ENCODE peak calls at places on chromosomes 3 and 15, in six cellular contexts. I is OCI-LY7, X is cardiac muscle cell, E is kidney, Y is IMR-90, P is SK-N-SH. S is an unnamed sample.

GRCh38 chr3:21138085-21138484 is 612.9 kb downstream of the ZNF385D start:
- DNase-seq in E (no peak), Y (no peak), P (no peak), X (no peak), I (no peak), S (no peak)

GRCh38 chr3:162295323-162295983 is 798.8 kb downstream of the OTOL1 start:
- DNase-seq in Y (peak; percentile 97), I (no peak), E (no peak), P (no peak), X (peak; percentile 56), S (peak; percentile 45)

GRCh38 chr3:152402698-152403456 is 134.1 kb downstream of the MBNL1 start:
- DNase-seq in I (no peak), Y (peak; percentile 24), P (no peak), E (no peak), X (no peak), S (no peak)

GRCh38 chr3:39038165-39038564 is 13.6 kb downstream of the SCN11A start:
- DNase-seq in E (no peak), P (no peak), X (peak; percentile 72), I (no peak), Y (peak; percentile 60), S (no peak)

GRCh38 chr15:58758141-58758540 is 8.6 kb upstream of the ADAM10 start:
- DNase-seq in P (peak; percentile 24), E (no peak), Y (peak; percentile 33), I (peak; percentile 22), X (peak; percentile 54), S (no peak)

GRCh38 chr15:44038801-44039200 is 156.3 kb downstream of the FRMD5 start:
- DNase-seq in I (no peak), X (no peak), Y (peak; percentile 66), P (no peak), E (no peak), S (peak; percentile 74)

GRCh38 chr15:69131362-69132215 is 28.8 kb upstream of the GLCE start:
- DNase-seq in X (no peak), Y (no peak), I (peak; percentile 16), E (no peak), P (no peak), S (no peak)

GRCh38 chr3:169152319-169152718 is 511.2 kb downstream of the MECOM start:
- DNase-seq in E (no peak), P (peak; percentile 26), I (no peak), Y (no peak), X (no peak), S (no peak)

GRCh38 chr3:13475871-13476590 is 4.1 kb upstream of the HDAC11 start:
- DNase-seq in P (no peak), X (no peak), Y (no peak), I (no peak), E (no peak), S (no peak)

GRCh38 chr15:82995938-82996337 is 9.9 kb downstream of the RAMAC start:
- DNase-seq in Y (peak; percentile 41), P (no peak), I (no peak), E (no peak), X (no peak), S (no peak)

GRCh38 chr3:14913926-14914776 is 33.2 kb upstream of the NR2C2 start:
- DNase-seq in E (no peak), I (no peak), Y (no peak), X (no peak), P (peak; percentile 76), S (peak; percentile 63)

GRCh38 chr15:96020133-96020532 is 310.4 kb upstream of the NR2F2 start:
- DNase-seq in E (no peak), I (no peak), P (no peak), X (no peak), Y (no peak), S (no peak)

GRCh38 chr15:58269455-58270414 is 131.6 kb downstream of the AQP9 start:
- DNase-seq in Y (peak; percentile 71), X (peak; percentile 80), E (no peak), P (peak; percentile 61), I (peak; percentile 60), S (peak; percentile 76)

GRCh38 chr15:80485370-80486164 is 81.4 kb downstream of the ARNT2 start:
- DNase-seq in X (no peak), I (no peak), E (no peak), Y (no peak), P (no peak), S (no peak)

GRCh38 chr3:44825264-44825925 is 36.3 kb upstream of the TMEM42 start:
- DNase-seq in X (peak; percentile 29), P (peak; percentile 51), I (no peak), E (no peak), Y (peak; percentile 85), S (no peak)

GRCh38 chr3:14889188-14889587 is 58.2 kb upstream of the NR2C2 start:
- DNase-seq in X (no peak), I (no peak), P (no peak), Y (no peak), E (no peak), S (no peak)

GRCh38 chr15:100902436-100903190 is 16.5 kb upstream of the LRRK1 start:
- DNase-seq in X (peak; percentile 96), Y (peak; percentile 89), E (peak; percentile 93), I (peak; percentile 30), P (peak; percentile 87), S (peak; percentile 28)

GRCh38 chr3:153029350-153029749 is 132.7 kb upstream of the RAP2B start:
- DNase-seq in E (no peak), X (peak; percentile 76), Y (peak; percentile 91), P (no peak), I (no peak), S (no peak)

GRCh38 chr3:45110185-45110833 is 35.9 kb downstream of the CDCP1 start:
- DNase-seq in I (no peak), Y (no peak), P (no peak), X (no peak), E (no peak), S (no peak)

GRCh38 chr3:94413721-94414106 is 350.9 kb downstream of the NSUN3 start:
- DNase-seq in X (peak; percentile 68), I (no peak), P (no peak), E (no peak), Y (peak; percentile 88), S (no peak)

GRCh38 chr3:44939581-44940036 is 36.4 kb downstream of the ZDHHC3 start:
- DNase-seq in I (no peak), P (no peak), Y (peak; percentile 43), E (no peak), X (peak; percentile 32), S (no peak)

GRCh38 chr15:66389098-66389858 is 2.6 kb downstream of the MAP2K1 start:
- DNase-seq in I (peak; percentile 56), Y (no peak), X (no peak), P (no peak), E (no peak), S (no peak)

GRCh38 chr3:156581954-156582353 is 27.0 kb upstream of the SSR3 start:
- DNase-seq in X (no peak), E (no peak), Y (no peak), I (no peak), P (no peak), S (no peak)

GRCh38 chr3:196400331-196400730 is 31.9 kb downstream of the UBXN7 start:
- DNase-seq in Y (no peak), X (no peak), P (no peak), E (no peak), I (no peak), S (no peak)

GRCh38 chr3:196399485-196399945 is 32.7 kb downstream of the UBXN7 start:
- DNase-seq in E (no peak), I (no peak), P (no peak), X (peak; percentile 53), Y (peak; percentile 72), S (no peak)

GRCh38 chr3:196397941-196398340 is 34.3 kb downstream of the UBXN7 start:
- DNase-seq in Y (no peak), E (no peak), P (no peak), I (no peak), X (no peak), S (no peak)

DNA sequence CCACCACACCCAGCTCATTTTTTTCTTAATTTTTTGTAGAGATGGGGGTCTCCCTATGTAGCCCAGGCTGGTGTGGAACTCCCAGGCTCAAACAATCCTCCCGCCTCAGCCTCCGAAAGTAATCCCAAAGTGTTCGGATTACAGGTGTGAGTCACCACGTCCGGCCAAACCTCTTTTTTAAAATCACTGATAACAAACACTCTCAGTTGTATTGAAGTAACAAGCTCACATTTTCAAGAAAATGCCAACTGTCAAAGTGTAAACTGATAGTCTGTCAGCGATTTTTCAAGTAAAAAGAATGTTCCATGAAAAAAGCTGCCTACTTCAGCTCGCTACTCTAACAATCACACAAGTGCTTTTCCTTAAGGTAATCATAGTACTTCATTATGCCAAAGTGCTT is 33.4 kb downstream of the UBXN7 start:
- DNase-seq in E (no peak), X (peak; percentile 27), Y (no peak), I (no peak), P (no peak), S (no peak)
- H3K36me3 ChIP-seq in E (peaks cover 17% of the 10 kb centered on the region), X (peaks cover 31% of the 10 kb centered on the region), Y (peaks cover 22% of the 10 kb centered on the region), I (peaks cover 42% of the 10 kb centered on the region), P (peaks cover 8% of the 10 kb centered on the region), S (peaks cover 61% of the 10 kb centered on the region)

DNA sequence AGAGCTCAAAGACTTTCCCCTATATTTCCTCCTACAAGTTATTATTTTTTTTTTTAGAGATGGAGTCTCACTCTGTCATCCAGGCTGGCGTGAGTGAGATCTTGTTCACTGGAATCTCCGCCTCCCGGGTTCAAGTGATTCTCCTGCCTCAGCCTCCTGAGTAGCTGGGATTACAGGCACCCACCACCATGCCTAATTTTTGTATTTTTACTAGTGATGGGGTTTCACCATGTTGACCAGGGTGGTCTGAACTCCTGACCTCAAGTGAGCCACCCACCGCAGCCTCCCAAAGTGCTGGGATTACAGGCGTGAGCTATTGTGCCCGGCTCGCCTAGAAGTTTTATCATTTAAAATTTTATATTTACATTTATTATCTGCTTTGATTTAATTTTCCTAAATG is 5.9 kb downstream of the AKAP13 start:
- DNase-seq in P (no peak), Y (no peak), E (no peak), I (no peak), X (no peak), S (no peak)
- H3K4me1 ChIP-seq in P (peaks cover 12% of the 10 kb centered on the region), Y (peaks cover 7% of the 10 kb centered on the region), E (no peaks in the 10 kb centered on the region), I (peaks cover 79% of the 10 kb centered on the region), X (peaks cover 15% of the 10 kb centered on the region), S (peaks cover 8% of the 10 kb centered on the region)

GRCh38 chr3:24249523-24249922 is 245.1 kb downstream of the THRB start:
- DNase-seq in P (no peak), X (no peak), I (no peak), E (no peak), Y (no peak), S (no peak)
- TF ChIP-seq CTCF in P (no peak), X (no peak), I (no peak), E (no peak), Y (no peak), S (no peak)

DNA sequence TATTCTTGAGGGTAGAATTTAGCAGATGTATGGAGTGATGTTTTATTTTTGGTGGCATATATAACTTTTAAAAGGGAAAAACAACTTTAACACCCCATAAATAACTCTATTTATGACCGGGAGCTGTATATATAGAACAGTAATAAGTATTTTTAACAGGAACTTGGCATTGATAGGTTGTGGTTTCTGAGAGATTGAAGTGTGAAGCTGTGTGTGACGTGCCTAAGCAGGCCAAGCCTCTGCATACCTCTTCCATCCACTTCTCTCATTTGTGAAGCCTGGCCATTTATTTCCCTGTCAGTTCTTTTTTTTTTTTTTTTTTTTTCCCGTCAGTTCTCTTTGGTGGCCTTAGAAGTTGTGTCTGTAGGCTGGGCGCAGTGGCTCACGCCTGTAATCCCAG is 23.0 kb downstream of the RBM5 start:
- DNase-seq in X (no peak), Y (no peak), P (no peak), I (no peak), E (no peak), S (no peak)
- H3K36me3 ChIP-seq in X (peaks cover 92% of the 10 kb centered on the region), Y (peaks cover 79% of the 10 kb centered on the region), P (peaks cover 79% of the 10 kb centered on the region), I (peaks cover 98% of the 10 kb centered on the region), E (peaks cover 91% of the 10 kb centered on the region), S (peaks cover 97% of the 10 kb centered on the region)

GRCh38 chr3:28345690-28346089 is 2.8 kb upstream of the ZCWPW2 start:
- DNase-seq in I (no peak), E (no peak), P (no peak), Y (no peak), X (no peak), S (no peak)
- H3K4me1 ChIP-seq in I (peaks cover 31% of the 10 kb centered on the region), E (peaks cover 11% of the 10 kb centered on the region), P (peaks cover 30% of the 10 kb centered on the region), Y (peaks cover 5% of the 10 kb centered on the region), X (peaks cover 15% of the 10 kb centered on the region), S (peaks cover 6% of the 10 kb centered on the region)

S was measured in endodermal cell.